ENCODE peak calls at places on chromosomes 11 and 22, in six cellular contexts. One of them, this sample, is unnamed.

GRCh38 chr11:101327908-101328307 is 198.3 kb upstream of the PGR start:
- DNase-seq in SK-N-SH: no peak
- DNase-seq in HCT116: no peak
- DNase-seq in HepG2: no peak
- DNase-seq in K562: no peak
- DNase-seq in H1: no peak
- DNase-seq in this sample: no peak

GRCh38 chr11:71108013-71108865 is 144.1 kb downstream of the SHANK2 start:
- DNase-seq in HCT116: no peak
- DNase-seq in SK-N-SH: no peak
- DNase-seq in HepG2: no peak
- DNase-seq in K562: no peak
- DNase-seq in H1: no peak
- DNase-seq in this sample: no peak

GRCh38 chr22:48422900-48423480 is 1404.7 kb downstream of the BRD1 start:
- DNase-seq in SK-N-SH: no peak
- DNase-seq in HepG2: no peak
- DNase-seq in K562: no peak
- DNase-seq in HCT116: no peak
- DNase-seq in H1: no peak
- DNase-seq in this sample: no peak

GRCh38 chr11:134489728-134490127 is 77.7 kb upstream of the B3GAT1 start:
- DNase-seq in HepG2: no peak
- DNase-seq in SK-N-SH: no peak
- DNase-seq in K562: no peak
- DNase-seq in HCT116: no peak
- DNase-seq in H1: no peak
- DNase-seq in this sample: no peak

GRCh38 chr22:38081941-38082828 is 1.8 kb downstream of the SLC16A8 start:
- DNase-seq in H1: no peak
- DNase-seq in HepG2: no peak
- DNase-seq in HCT116: no peak
- DNase-seq in K562: no peak
- DNase-seq in SK-N-SH: no peak
- DNase-seq in this sample: no peak

GRCh38 chr11:11961399-11962028 is 46.9 kb downstream of the DKK3 start:
- DNase-seq in SK-N-SH: no peak
- DNase-seq in H1: no peak
- DNase-seq in HepG2: no peak
- DNase-seq in HCT116: no peak
- DNase-seq in K562: no peak
- DNase-seq in this sample: no peak

GRCh38 chr11:122559734-122560382 is 95.7 kb upstream of the UBASH3B start:
- DNase-seq in HepG2: peak
- DNase-seq in H1: peak
- DNase-seq in K562: peak
- DNase-seq in SK-N-SH: no peak
- DNase-seq in HCT116: peak
- DNase-seq in this sample: peak

GRCh38 chr11:85643255-85643654 is 4.5 kb upstream of the TMEM126A start:
- DNase-seq in HCT116: no peak
- DNase-seq in K562: no peak
- DNase-seq in HepG2: no peak
- DNase-seq in H1: no peak
- DNase-seq in SK-N-SH: no peak
- DNase-seq in this sample: no peak

GRCh38 chr11:554824-555499 is 5.6 kb downstream of the LMNTD2 start:
- DNase-seq in K562: peak
- DNase-seq in H1: peak
- DNase-seq in HepG2: peak
- DNase-seq in SK-N-SH: peak
- DNase-seq in HCT116: peak
- DNase-seq in this sample: no peak

GRCh38 chr11:8671242-8671641 is 11.2 kb downstream of the TRIM66 start:
- DNase-seq in H1: peak
- DNase-seq in HCT116: no peak
- DNase-seq in HepG2: no peak
- DNase-seq in SK-N-SH: peak
- DNase-seq in K562: no peak
- DNase-seq in this sample: no peak

GRCh38 chr11:2892215-2893020 is 6.8 kb upstream of the CDKN1C start:
- DNase-seq in K562: peak
- DNase-seq in HepG2: no peak
- DNase-seq in H1: peak
- DNase-seq in SK-N-SH: peak
- DNase-seq in HCT116: no peak
- DNase-seq in this sample: no peak

GRCh38 chr11:2891291-2891690 is 5.7 kb upstream of the CDKN1C start:
- DNase-seq in SK-N-SH: peak
- DNase-seq in HCT116: no peak
- DNase-seq in HepG2: no peak
- DNase-seq in H1: no peak
- DNase-seq in K562: peak
- DNase-seq in this sample: no peak

GRCh38 chr11:2890466-2891241 is 5.1 kb upstream of the CDKN1C start:
- DNase-seq in HCT116: no peak
- DNase-seq in H1: no peak
- DNase-seq in K562: peak
- DNase-seq in HepG2: no peak
- DNase-seq in SK-N-SH: no peak
- DNase-seq in this sample: no peak

GRCh38 chr11:2893021-2893528 is 7.5 kb upstream of the CDKN1C start:
- DNase-seq in K562: no peak
- DNase-seq in HCT116: no peak
- DNase-seq in HepG2: no peak
- DNase-seq in H1: no peak
- DNase-seq in SK-N-SH: no peak
- DNase-seq in this sample: no peak

DNA sequence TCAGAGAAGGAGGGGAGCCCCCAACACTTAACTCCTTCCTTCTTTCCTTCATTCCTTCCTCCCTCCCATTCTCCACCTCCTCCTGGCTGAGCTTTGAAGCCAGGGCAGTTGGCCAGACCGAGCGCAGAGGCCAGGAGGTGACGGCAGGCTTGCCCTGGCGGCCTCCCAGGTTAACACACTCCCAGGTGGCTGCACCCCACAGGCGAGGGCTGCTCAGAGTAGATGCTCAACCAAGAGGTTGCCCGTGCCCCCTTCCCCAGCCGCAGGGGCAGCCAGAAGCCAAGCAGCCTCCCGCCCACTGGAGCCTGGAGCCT is 6.3 kb upstream of the CDKN1C start:
- DNase-seq in HepG2: peak
- DNase-seq in SK-N-SH: no peak
- DNase-seq in HCT116: no peak
- DNase-seq in K562: no peak
- DNase-seq in H1: no peak
- DNase-seq in this sample: no peak
- H3K27ac ChIP-seq in HepG2: no peak
- H3K27ac ChIP-seq in SK-N-SH: no peak
- H3K27ac ChIP-seq in HCT116: peak
- H3K27ac ChIP-seq in K562: peak
- H3K27ac ChIP-seq in H1: no peak
- H3K27ac ChIP-seq in this sample: peak

DNA sequence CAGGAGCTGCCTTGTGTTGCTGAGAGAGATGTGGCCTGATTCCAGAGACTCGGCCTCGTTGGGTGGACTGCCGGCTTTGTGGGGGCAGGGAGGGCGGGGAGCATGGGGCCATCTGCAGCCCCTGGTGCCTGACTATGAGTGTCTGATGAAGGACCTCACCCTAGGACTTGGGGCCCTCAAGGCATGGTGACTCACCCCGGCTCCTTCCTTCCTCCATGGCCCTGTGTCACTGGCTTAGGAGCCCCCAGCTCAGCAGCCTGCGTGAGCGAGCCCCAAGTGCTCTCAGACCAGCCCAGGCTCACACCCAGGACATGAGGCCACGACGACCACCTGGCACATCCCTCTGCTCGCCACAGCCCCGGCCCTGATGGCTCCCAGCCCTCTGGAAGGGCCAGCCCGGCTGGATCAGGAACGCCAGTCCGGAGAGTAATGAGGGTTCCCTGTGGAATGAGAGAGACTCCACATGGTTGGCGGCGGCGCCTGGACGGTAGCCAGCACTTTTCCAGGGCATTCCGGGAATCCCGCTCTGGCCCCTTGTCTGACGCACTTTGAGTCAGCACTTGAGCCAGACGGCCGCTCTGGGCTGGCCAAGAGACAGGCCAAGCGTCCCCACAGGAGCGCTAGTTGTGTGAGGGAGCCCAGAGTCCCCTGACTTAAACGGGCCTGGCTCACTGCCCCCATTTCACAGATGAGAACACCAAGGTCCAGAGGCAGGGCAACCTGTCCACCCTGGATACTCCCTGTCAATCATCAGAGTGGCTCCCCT is 50.6 kb upstream of the SHISAL1 start:
- DNase-seq in H1: no peak
- DNase-seq in HepG2: peak
- DNase-seq in SK-N-SH: peak
- DNase-seq in K562: no peak
- DNase-seq in HCT116: no peak
- DNase-seq in this sample: no peak
- TF ChIP-seq POLR2AphosphoS5 in H1: no peak
- TF ChIP-seq POLR2AphosphoS5 in HepG2: no peak
- TF ChIP-seq POLR2AphosphoS5 in SK-N-SH: peak
- TF ChIP-seq POLR2AphosphoS5 in K562: no peak
- TF ChIP-seq POLR2AphosphoS5 in HCT116: no peak
- TF ChIP-seq POLR2AphosphoS5 in this sample: no peak

GRCh38 chr11:9787981-9788521 is 124.2 kb downstream of the SWAP70 start:
- DNase-seq in HCT116: no peak
- DNase-seq in K562: no peak
- DNase-seq in HepG2: no peak
- DNase-seq in SK-N-SH: no peak
- DNase-seq in H1: no peak
- DNase-seq in this sample: no peak
- TF ChIP-seq SIN3A in HCT116: no peak
- TF ChIP-seq SIN3A in K562: no peak
- TF ChIP-seq SIN3A in HepG2: no peak
- TF ChIP-seq SIN3A in SK-N-SH: peak
- TF ChIP-seq SIN3A in H1: no peak
- TF ChIP-seq SIN3A in this sample: no peak

DNA sequence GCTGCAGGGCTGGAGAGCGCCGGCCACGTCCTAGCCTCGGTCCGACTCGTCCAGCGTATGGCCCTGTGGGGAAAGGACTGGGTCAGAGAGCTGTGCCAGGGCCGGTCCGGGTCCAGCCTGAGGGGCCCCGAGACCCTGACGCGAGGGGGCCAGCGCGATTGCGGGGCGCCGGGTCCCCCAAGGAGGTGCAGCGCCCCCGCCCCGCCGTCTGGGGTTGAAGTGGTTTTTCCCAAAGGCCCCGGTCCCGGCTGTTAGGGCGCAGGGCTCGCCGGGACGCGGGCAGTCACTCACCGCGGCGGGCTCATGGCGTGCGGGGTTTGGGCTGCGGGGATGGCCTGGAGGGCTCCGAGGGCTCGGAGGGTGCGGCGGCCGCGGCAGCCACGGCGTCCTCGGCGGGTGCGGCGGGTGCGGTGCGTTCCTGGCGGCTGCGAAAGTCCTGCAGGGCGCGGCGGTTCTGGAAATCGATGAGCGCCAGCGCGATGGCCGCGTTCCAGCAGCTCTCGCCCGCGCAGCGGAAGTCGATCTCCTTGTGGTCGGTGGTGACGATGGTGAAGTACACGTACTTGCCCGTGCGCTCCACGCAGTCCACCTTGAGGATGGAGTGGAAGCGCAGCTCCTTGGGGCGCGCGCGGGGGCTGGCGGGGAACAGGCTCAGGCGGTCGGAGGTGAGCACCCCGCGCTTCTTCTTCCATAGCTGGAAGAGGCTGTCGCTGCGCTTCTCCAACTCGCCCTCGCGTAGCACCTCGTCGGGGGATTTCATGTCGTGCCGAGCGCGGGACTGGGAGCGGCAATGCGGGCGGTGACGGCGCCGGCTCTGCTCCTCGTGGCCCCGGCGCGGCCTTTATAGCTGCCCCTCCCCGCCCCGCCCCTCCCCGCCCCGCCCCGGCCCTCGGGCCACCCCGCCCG is at the start of gene PHLDA2:
- DNase-seq in H1: no peak
- DNase-seq in HCT116: peak
- DNase-seq in HepG2: no peak
- DNase-seq in K562: peak
- DNase-seq in SK-N-SH: peak
- DNase-seq in this sample: no peak
- H3K27ac ChIP-seq in H1: no peak
- H3K27ac ChIP-seq in HCT116: peak
- H3K27ac ChIP-seq in HepG2: no peak
- H3K27ac ChIP-seq in K562: peak
- H3K27ac ChIP-seq in SK-N-SH: peak
- H3K27ac ChIP-seq in this sample: peak

GRCh38 chr11:66883021-66883968 is 26.4 kb downstream of the LRFN4 start:
- DNase-seq in H1: no peak
- DNase-seq in HCT116: peak
- DNase-seq in SK-N-SH: peak
- DNase-seq in HepG2: peak
- DNase-seq in K562: peak
- DNase-seq in this sample: peak
- TF ChIP-seq POLR2AphosphoS5 in H1: no peak
- TF ChIP-seq POLR2AphosphoS5 in HCT116: peak
- TF ChIP-seq POLR2AphosphoS5 in SK-N-SH: no peak
- TF ChIP-seq POLR2AphosphoS5 in HepG2: no peak
- TF ChIP-seq POLR2AphosphoS5 in K562: no peak
- TF ChIP-seq POLR2AphosphoS5 in this sample: peak

GRCh38 chr11:78783846-78784245 is 209.2 kb upstream of the NARS2 start:
- DNase-seq in K562: no peak
- DNase-seq in SK-N-SH: no peak
- DNase-seq in H1: no peak
- DNase-seq in HepG2: no peak
- DNase-seq in HCT116: no peak
- DNase-seq in this sample: no peak

GRCh38 chr11:78782725-78783124 is 208.1 kb upstream of the NARS2 start:
- DNase-seq in H1: no peak
- DNase-seq in HCT116: no peak
- DNase-seq in SK-N-SH: no peak
- DNase-seq in K562: no peak
- DNase-seq in HepG2: no peak
- DNase-seq in this sample: no peak

GRCh38 chr11:78783301-78783700 is 208.6 kb upstream of the NARS2 start:
- DNase-seq in H1: no peak
- DNase-seq in HepG2: no peak
- DNase-seq in SK-N-SH: no peak
- DNase-seq in K562: no peak
- DNase-seq in HCT116: no peak
- DNase-seq in this sample: no peak

GRCh38 chr11:78784321-78785061 is 209.8 kb upstream of the NARS2 start:
- DNase-seq in HepG2: no peak
- DNase-seq in HCT116: no peak
- DNase-seq in SK-N-SH: no peak
- DNase-seq in H1: no peak
- DNase-seq in K562: no peak
- DNase-seq in this sample: no peak

GRCh38 chr11:78780889-78781288 is 206.2 kb upstream of the NARS2 start:
- DNase-seq in H1: no peak
- DNase-seq in K562: no peak
- DNase-seq in SK-N-SH: no peak
- DNase-seq in HCT116: no peak
- DNase-seq in HepG2: no peak
- DNase-seq in this sample: no peak
- TF ChIP-seq SIN3A in H1: no peak
- TF ChIP-seq SIN3A in K562: no peak
- TF ChIP-seq SIN3A in SK-N-SH: no peak
- TF ChIP-seq SIN3A in HCT116: no peak
- TF ChIP-seq SIN3A in HepG2: no peak
- TF ChIP-seq SIN3A in this sample: no peak

GRCh38 chr11:105937738-105938137 is 84.3 kb downstream of the MSANTD4 start:
- DNase-seq in K562: no peak
- DNase-seq in H1: no peak
- DNase-seq in HCT116: peak
- DNase-seq in SK-N-SH: no peak
- DNase-seq in HepG2: no peak
- DNase-seq in this sample: no peak
- H3K27ac ChIP-seq in K562: no peak
- H3K27ac ChIP-seq in H1: no peak
- H3K27ac ChIP-seq in HCT116: peak
- H3K27ac ChIP-seq in SK-N-SH: peak
- H3K27ac ChIP-seq in HepG2: no peak
- H3K27ac ChIP-seq in this sample: no peak